ENCODE peak calls at places on chromosomes 11 and 22, in ten cellular contexts. L is transverse colon, K is IMR-90, S is stomach, Q is K562, T is heart left ventricle, B is tibial nerve, V is testis, U is GM12878, D is sigmoid colon. J is an unnamed sample. For H3K4me1 and H3K9me3, the result is how much of the 10 kb centered on the place peaks cover.

GRCh38 chr11:12787847-12788246 is 113.6 kb downstream of the TEAD1 start:
- DNase-seq in K (peak), D (no peak), Q (no peak), T (no peak), U (no peak), L (no peak), V (no peak), B (no peak), S (no peak), J (no peak)

GRCh38 chr11:83392556-83392955 is 106.4 kb upstream of the CCDC90B start:
- DNase-seq in T (no peak), B (no peak), L (no peak), D (no peak), U (no peak), Q (no peak), K (no peak), V (no peak), S (no peak), J (no peak)

GRCh38 chr11:6202036-6202435 is 3.0 kb downstream of the OR52W1 start:
- DNase-seq in U (no peak), V (no peak), L (no peak), S (no peak), T (no peak), K (peak), D (no peak), B (no peak), Q (no peak), J (no peak)

GRCh38 chr11:62753736-62754603 is at the start of gene ZBTB3:
- DNase-seq in V (peak), Q (peak), B (peak), D (peak), T (peak), L (peak), S (peak), U (peak), K (peak), J (peak)

GRCh38 chr11:48170840-48171233 is 45.8 kb upstream of the OR4B1 start:
- DNase-seq in D (no peak), U (no peak), Q (no peak), L (no peak), V (no peak), T (no peak), B (no peak), S (no peak), K (peak), J (no peak)

GRCh38 chr22:41240377-41241132 is at the start of gene CHADL:
- DNase-seq in K (no peak), T (no peak), B (peak), L (no peak), V (peak), Q (no peak), U (no peak), S (no peak), D (peak), J (no peak)

GRCh38 chr11:58788355-58789023 is 56.0 kb downstream of the GLYATL2 start:
- DNase-seq in S (peak), V (peak), U (peak), B (no peak), Q (peak), K (peak), D (no peak), L (peak), T (no peak), J (no peak)

GRCh38 chr11:60984616-60985015 is 13.1 kb downstream of the CD6 start:
- DNase-seq in V (no peak), S (no peak), K (no peak), L (no peak), U (no peak), B (no peak), D (no peak), Q (no peak), T (no peak), J (no peak)

GRCh38 chr11:126051117-126051516 is 11.5 kb downstream of the CDON start:
- DNase-seq in K (no peak), Q (no peak), B (no peak), D (no peak), S (no peak), U (no peak), L (no peak), V (no peak), T (no peak), J (no peak)

GRCh38 chr11:72584293-72584921 is 89.8 kb downstream of the PDE2A start:
- DNase-seq in K (peak), Q (peak), L (peak), B (peak), V (peak), D (peak), U (no peak), T (peak), S (peak), J (peak)

GRCh38 chr22:20056161-20056560 is 23.9 kb upstream of the DGCR8 start:
- DNase-seq in D (no peak), K (no peak), B (no peak), Q (no peak), T (no peak), S (no peak), V (no peak), U (no peak), L (no peak), J (no peak)

GRCh38 chr11:11587122-11587521 is 34.7 kb downstream of the GALNT18 start:
- DNase-seq in U (no peak), S (no peak), K (peak), D (no peak), V (no peak), B (no peak), Q (no peak), T (no peak), L (no peak), J (no peak)

GRCh38 chr11:75301131-75301530 is 50.3 kb downstream of the ARRB1 start:
- DNase-seq in D (no peak), B (no peak), U (no peak), V (no peak), Q (no peak), T (peak), L (peak), S (no peak), K (no peak), J (no peak)

GRCh38 chr11:134646561-134646960 is 234.5 kb upstream of the B3GAT1 start:
- DNase-seq in Q (no peak), D (peak), L (no peak), T (no peak), U (no peak), S (peak), B (no peak), K (no peak), V (no peak), J (peak)

GRCh38 chr11:36014499-36014898 is 70.6 kb downstream of the LDLRAD3 start:
- DNase-seq in U (no peak), T (no peak), Q (no peak), L (no peak), V (no peak), K (no peak), S (no peak), B (no peak), D (no peak), J (no peak)

GRCh38 chr11:44067266-44067665 is 1.2 kb downstream of the ACCS start:
- DNase-seq in L (no peak), T (no peak), Q (no peak), U (no peak), D (no peak), S (no peak), K (no peak), B (no peak), V (no peak), J (no peak)

GRCh38 chr11:104650234-104650633 is 248.0 kb downstream of the CASP12 start:
- DNase-seq in Q (no peak), V (no peak), D (no peak), B (no peak), L (no peak), K (no peak), U (no peak), S (no peak), T (no peak), J (no peak)

GRCh38 chr11:93623179-93623578 is 38.3 kb upstream of the CEP295 start:
- DNase-seq in S (no peak), V (peak), U (peak), T (no peak), D (no peak), B (no peak), Q (no peak), L (no peak), K (no peak), J (no peak)

GRCh38 chr11:91528965-91529364 is 695.7 kb upstream of the FAT3 start:
- DNase-seq in S (no peak), V (no peak), T (no peak), Q (no peak), D (no peak), U (no peak), L (no peak), K (no peak), B (no peak), J (no peak)

GRCh38 chr11:111128471-111128870 is 117.1 kb upstream of the POU2AF2 start:
- DNase-seq in U (no peak), D (no peak), Q (no peak), V (no peak), T (no peak), L (no peak), B (no peak), S (no peak), K (no peak), J (no peak)

GRCh38 chr22:44379817-44380560 is 67.2 kb upstream of the SHISAL1 start:
- DNase-seq in L (no peak), U (no peak), B (no peak), K (no peak), V (no peak), Q (no peak), D (peak), S (no peak), T (peak), J (peak)

GRCh38 chr11:35289821-35290220 is 129.5 kb downstream of the SLC1A2 start:
- DNase-seq in V (no peak), Q (no peak), T (no peak), B (no peak), L (no peak), S (no peak), K (peak), U (no peak), D (no peak), J (no peak)

GRCh38 chr11:63770763-63771162 is 2.2 kb upstream of the ZFTA start:
- DNase-seq in U (no peak), K (no peak), B (no peak), L (no peak), T (no peak), D (no peak), V (no peak), S (no peak), Q (no peak), J (no peak)

GRCh38 chr11:27514558-27514957 is 8.0 kb upstream of the LIN7C start:
- DNase-seq in K (peak), V (no peak), B (no peak), D (no peak), T (no peak), U (no peak), L (no peak), Q (no peak), S (no peak), J (no peak)

GRCh38 chr11:9803685-9804413 is 140.0 kb downstream of the SWAP70 start:
- DNase-seq in U (no peak), L (no peak), S (no peak), T (no peak), B (no peak), D (no peak), V (no peak), K (peak), Q (no peak), J (no peak)

GRCh38 chr11:85945788-85946187 is 90.6 kb downstream of the CCDC83 start:
- DNase-seq in B (no peak), T (no peak), L (no peak), D (no peak), S (no peak), V (no peak), Q (no peak), U (no peak), K (no peak), J (no peak)

GRCh38 chr22:18146389-18146753 is 3.6 kb upstream of the USP18 start:
- DNase-seq in D (no peak), U (no peak), S (no peak), T (no peak), L (no peak), B (no peak), Q (no peak), V (no peak), K (no peak), J (no peak)

GRCh38 chr22:38398609-38399401 is 56.2 kb downstream of the KCNJ4 start:
- DNase-seq in S (peak), D (peak), K (peak), T (peak), Q (peak), U (no peak), B (peak), V (peak), L (peak), J (peak)

GRCh38 chr11:34788642-34789041 is 127.5 kb downstream of the APIP start:
- DNase-seq in U (no peak), L (no peak), Q (no peak), V (no peak), K (no peak), B (no peak), S (no peak), D (no peak), T (no peak), J (no peak)

GRCh38 chr11:64652586-64653387 is 61.8 kb downstream of the SLC22A12 start:
- DNase-seq in K (peak), S (peak), U (no peak), D (peak), B (peak), Q (peak), V (peak), T (peak), L (peak), J (peak)

DNA sequence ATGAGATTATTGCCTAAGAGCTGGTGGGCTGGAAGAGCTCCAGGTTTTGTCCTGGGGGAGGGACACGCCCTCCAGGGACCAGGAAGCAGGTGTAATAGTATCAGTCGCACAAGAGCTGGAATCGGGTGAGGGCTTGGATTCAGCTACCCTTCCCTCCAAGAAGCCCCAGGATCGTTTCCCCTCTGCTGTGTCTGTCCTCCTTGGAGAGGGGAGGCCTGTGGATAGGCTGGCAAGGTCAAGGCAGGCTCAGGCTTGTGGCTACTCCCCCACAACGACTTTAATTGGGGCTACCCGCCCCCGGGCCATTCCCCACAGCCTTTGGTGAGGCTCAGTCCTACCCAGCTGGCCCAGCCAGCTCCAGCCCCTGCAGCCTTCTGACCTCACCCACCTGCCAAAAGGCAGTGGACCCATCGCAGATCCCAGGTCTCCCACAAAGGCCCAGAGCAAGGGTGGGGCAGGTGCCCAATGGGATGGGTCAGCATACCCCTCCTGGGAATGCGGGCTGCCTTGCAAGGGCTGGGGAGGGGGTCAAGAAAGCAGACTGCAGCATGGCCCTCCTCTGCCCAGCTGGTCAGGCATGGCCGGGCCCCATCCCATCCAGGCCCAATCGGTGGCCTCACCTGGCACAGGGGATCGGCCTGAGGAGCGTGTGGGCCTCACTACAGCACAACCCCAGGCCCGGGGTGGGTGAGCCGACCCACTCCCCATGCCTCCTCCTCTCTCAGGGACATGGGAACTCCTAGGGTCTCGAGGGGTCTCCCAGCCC is 1.0 kb downstream of the CTSD start:
- DNase-seq in D (no peak), K (no peak), L (peak), B (no peak), T (peak), V (peak), S (peak), Q (peak), U (no peak), J (peak)
- TF ChIP-seq POLR2A in D (no peak), K (no peak), L (peak), B (no peak), T (peak), V (no peak), S (no peak), Q (no peak), U (no peak), J (no peak)

GRCh38 chr11:69048718-69049489 is at the start of gene TPCN2:
- DNase-seq in Q (peak), V (peak), K (peak), S (peak), U (peak), B (peak), L (peak), T (peak), D (peak), J (peak)
- H3K4me1 ChIP-seq in Q (under half), V (under half), K (under half), S (half or more), U (under half), B (under half), L (under half), T (under half), D (under half), J (half or more)

GRCh38 chr22:49380095-49380827 is 447.4 kb downstream of the BRD1 start:
- DNase-seq in B (no peak), Q (no peak), V (no peak), L (no peak), D (no peak), S (no peak), K (no peak), U (no peak), T (no peak), J (peak)
- H3K9me3 ChIP-seq in B (under half), Q (under half), V (under half), L (under half), D (under half), S (under half), K (under half), U (under half), T (under half), J (under half)

GRCh38 chr11:68841718-68842426 is at the start of gene CPT1A:
- DNase-seq in L (peak), K (peak), S (peak), U (no peak), Q (peak), V (peak), D (peak), B (peak), T (peak), J (peak)
- TF ChIP-seq POLR2A in L (peak), K (no peak), S (no peak), U (peak), Q (no peak), V (no peak), D (no peak), B (peak), T (peak), J (no peak)

DNA sequence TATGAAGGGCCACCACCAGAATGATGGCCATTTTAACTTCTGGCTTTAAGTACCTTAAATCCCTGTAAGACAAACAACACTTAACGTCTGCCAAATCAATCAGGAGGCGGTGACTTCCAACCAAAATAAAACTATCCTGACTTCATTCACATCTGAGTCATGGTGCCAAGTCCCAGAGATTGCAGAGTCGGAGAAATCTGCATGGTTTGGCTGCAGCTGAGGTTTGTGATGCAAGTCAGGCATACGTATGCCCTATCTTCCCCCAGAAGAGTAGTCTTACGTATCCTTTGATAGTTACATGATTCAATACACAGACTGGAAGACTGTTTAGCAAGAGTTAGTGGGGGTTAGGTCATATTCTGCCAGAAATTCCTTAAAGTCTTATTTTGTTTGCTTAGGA is 1.7 kb upstream of the GAB2 start:
- DNase-seq in B (no peak), V (peak), Q (no peak), T (no peak), L (peak), K (peak), S (peak), D (peak), U (no peak), J (no peak)
- H3K4me1 ChIP-seq in B (under half), V (under half), Q (under half), T (under half), L (under half), K (under half), S (under half), D (under half), U (under half), J (half or more)

DNA sequence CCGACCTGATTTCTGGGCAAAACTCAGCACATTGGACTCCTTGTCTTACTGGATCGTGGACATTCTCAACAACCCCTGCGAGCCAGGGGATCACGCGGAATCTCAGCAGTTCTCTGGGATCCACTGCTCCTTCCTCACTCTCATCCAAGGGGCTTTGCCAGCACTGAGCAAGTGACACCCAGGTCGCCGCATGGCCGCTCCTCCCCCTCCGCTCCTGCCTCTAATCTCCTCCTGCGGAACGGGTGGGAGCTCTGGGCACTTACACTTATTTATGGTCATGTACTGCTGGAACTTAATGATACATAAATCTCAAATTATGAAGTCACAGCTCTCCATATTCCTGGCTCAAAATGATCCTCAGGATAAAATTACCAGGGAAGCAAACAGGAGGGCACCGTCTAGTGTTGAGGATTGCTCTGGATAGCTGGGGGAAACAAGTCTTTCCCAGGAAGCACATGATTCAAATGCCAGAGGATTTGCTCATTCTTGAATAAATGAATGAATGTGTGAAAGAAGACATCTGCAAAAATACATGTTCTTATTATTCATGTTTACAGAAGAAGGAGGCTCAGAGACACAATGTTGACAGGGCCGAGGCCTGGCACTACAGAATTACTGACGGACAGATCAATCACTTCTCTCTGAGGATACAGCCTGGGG is 1077.3 kb downstream of the TBC1D22A start:
- DNase-seq in V (no peak), L (no peak), U (no peak), Q (no peak), D (no peak), T (no peak), B (no peak), S (no peak), K (no peak), J (no peak)
- H3K9me3 ChIP-seq in V (under half), L (under half), U (under half), Q (under half), D (under half), T (under half), B (under half), S (under half), K (under half), J (under half)

GRCh38 chr11:118929496-118930151 is 3.9 kb upstream of the BCL9L start:
- DNase-seq in S (peak), B (peak), D (peak), U (no peak), L (peak), T (peak), K (peak), Q (peak), V (peak), J (peak)

GRCh38 chr11:118931576-118931975 is 5.8 kb upstream of the BCL9L start:
- DNase-seq in B (no peak), K (no peak), Q (no peak), S (no peak), L (no peak), U (no peak), V (no peak), D (no peak), T (no peak), J (no peak)

GRCh38 chr11:118928870-118929495 is 3.3 kb upstream of the BCL9L start:
- DNase-seq in L (no peak), S (no peak), K (peak), D (peak), Q (peak), V (peak), U (no peak), T (peak), B (no peak), J (peak)

GRCh38 chr11:118928108-118928869 is 2.6 kb upstream of the BCL9L start:
- DNase-seq in L (peak), D (peak), B (peak), T (peak), V (peak), S (peak), U (peak), K (peak), Q (peak), J (peak)

DNA sequence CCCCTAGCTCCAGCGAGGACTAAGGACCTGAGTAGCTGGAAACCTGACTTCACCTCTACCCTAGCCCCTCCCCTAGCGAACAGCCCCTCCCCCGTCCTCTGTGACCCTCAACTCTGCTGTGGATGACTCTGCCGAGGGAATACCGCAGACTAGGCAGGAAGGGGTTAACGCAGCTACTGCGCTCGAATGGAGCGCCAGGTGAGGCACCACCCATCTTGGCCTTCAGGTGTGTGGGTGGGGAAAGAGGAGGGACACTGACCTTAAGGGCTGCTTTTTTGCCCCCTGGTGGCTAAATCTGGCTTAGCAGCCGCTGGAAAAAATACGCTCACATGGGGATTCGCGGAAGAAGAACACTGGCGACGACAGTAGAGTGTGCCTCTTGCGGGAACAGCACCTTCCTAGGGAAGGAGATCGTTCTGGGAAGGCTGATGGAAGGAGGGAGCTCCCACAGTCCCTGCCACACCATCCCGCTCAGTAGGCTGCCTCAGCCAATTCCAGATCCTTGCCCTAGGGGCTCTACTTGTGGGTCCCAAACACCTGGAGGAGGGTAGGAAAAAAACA is 4.5 kb upstream of the BCL9L start:
- DNase-seq in D (peak), V (peak), K (peak), U (peak), S (peak), Q (peak), B (peak), L (peak), T (peak), J (peak)
- TF ChIP-seq POLR2A in D (no peak), V (no peak), K (no peak), U (no peak), S (no peak), Q (peak), B (no peak), L (peak), T (no peak), J (no peak)

J was measured in spleen.